ENCODE peak calls at places on chromosomes 13 and 19, in five cellular contexts. F is OCI-LY7, N is astrocyte of the cerebellum, M is testis, O is Panc1. T is an unnamed sample.

GRCh38 chr19:639251-640155 is at the start of gene FGF22:
- DNase-seq in M (peak), N (peak), O (no peak), F (peak), T (no peak)

GRCh38 chr13:79867248-79867647 is 386.3 kb downstream of the NDFIP2 start:
- DNase-seq in N (no peak), O (no peak), F (no peak), M (no peak), T (no peak)

GRCh38 chr13:77036294-77036693 is 9.3 kb upstream of the FBXL3 start:
- DNase-seq in O (no peak), F (no peak), M (no peak), N (no peak), T (no peak)

GRCh38 chr19:8515317-8515716 is 1.4 kb upstream of the ZNF414 start:
- DNase-seq in F (no peak), O (no peak), M (no peak), N (no peak), T (no peak)

GRCh38 chr13:50229935-50230334 is 214.7 kb downstream of the KCNRG start:
- DNase-seq in O (no peak), M (no peak), F (no peak), N (no peak), T (no peak)

GRCh38 chr19:6728346-6728745 is 7.9 kb upstream of the C3 start:
- DNase-seq in M (no peak), F (peak), O (no peak), N (no peak), T (no peak)

GRCh38 chr19:16921766-16922591 is 33.2 kb downstream of the F2RL3 start:
- DNase-seq in F (no peak), N (no peak), O (no peak), M (no peak), T (no peak)

GRCh38 chr13:41401371-41401770 is 56.0 kb upstream of the RGCC start:
- DNase-seq in F (peak), N (no peak), O (no peak), M (no peak), T (no peak)

GRCh38 chr13:53100394-53101063 is 71.9 kb downstream of the OLFM4 start:
- DNase-seq in O (no peak), M (no peak), N (no peak), F (no peak), T (no peak)

GRCh38 chr13:112333756-112334543 is 42.2 kb upstream of the SPACA7 start:
- DNase-seq in N (no peak), M (no peak), O (no peak), F (no peak), T (no peak)

GRCh38 chr13:27054760-27055159 is 116.9 kb downstream of the USP12 start:
- DNase-seq in F (no peak), N (no peak), M (no peak), O (no peak), T (no peak)

GRCh38 chr19:51198641-51199040 is 26.2 kb upstream of the CD33 start:
- DNase-seq in F (no peak), M (no peak), N (no peak), O (no peak), T (no peak)

GRCh38 chr19:12567951-12568350 is 16.7 kb upstream of the ZNF564 start:
- DNase-seq in N (no peak), F (no peak), M (no peak), O (no peak), T (no peak)

GRCh38 chr19:36638862-36639510 is 27.7 kb downstream of the ZNF461 start:
- DNase-seq in M (no peak), F (no peak), O (no peak), N (no peak), T (no peak)

GRCh38 chr13:99955747-99956472 is 15.7 kb downstream of the ZIC5 start:
- DNase-seq in O (no peak), N (peak), M (no peak), F (no peak), T (no peak)

GRCh38 chr13:30739646-30740642 is 4.6 kb downstream of the ALOX5AP start:
- DNase-seq in O (no peak), N (peak), F (peak), M (no peak), T (no peak)

GRCh38 chr19:30154410-30154809 is 212.4 kb downstream of the URI1 start:
- DNase-seq in O (no peak), N (no peak), M (no peak), F (no peak), T (no peak)

GRCh38 chr13:74015137-74015536 is 119.1 kb downstream of the KLF12 start:
- DNase-seq in N (no peak), O (no peak), F (peak), M (no peak), T (no peak)

GRCh38 chr13:20728579-20729300 is 25.2 kb downstream of the IL17D start:
- DNase-seq in O (no peak), F (no peak), N (no peak), M (no peak), T (no peak)

GRCh38 chr19:19057720-19058119 is 6.1 kb upstream of the SLC25A42 start:
- DNase-seq in M (no peak), O (no peak), N (no peak), F (no peak), T (no peak)

GRCh38 chr19:39307233-39307821 is 11.1 kb downstream of the IFNL1 start:
- DNase-seq in N (no peak), O (no peak), M (no peak), F (no peak), T (no peak)

GRCh38 chr13:75621147-75621546 is 15.0 kb upstream of the LMO7 start:
- DNase-seq in F (no peak), M (no peak), N (no peak), O (no peak), T (peak)
- H3K4me3 ChIP-seq in F (no peak), M (no peak), N (no peak), O (no peak), T (no peak)

DNA sequence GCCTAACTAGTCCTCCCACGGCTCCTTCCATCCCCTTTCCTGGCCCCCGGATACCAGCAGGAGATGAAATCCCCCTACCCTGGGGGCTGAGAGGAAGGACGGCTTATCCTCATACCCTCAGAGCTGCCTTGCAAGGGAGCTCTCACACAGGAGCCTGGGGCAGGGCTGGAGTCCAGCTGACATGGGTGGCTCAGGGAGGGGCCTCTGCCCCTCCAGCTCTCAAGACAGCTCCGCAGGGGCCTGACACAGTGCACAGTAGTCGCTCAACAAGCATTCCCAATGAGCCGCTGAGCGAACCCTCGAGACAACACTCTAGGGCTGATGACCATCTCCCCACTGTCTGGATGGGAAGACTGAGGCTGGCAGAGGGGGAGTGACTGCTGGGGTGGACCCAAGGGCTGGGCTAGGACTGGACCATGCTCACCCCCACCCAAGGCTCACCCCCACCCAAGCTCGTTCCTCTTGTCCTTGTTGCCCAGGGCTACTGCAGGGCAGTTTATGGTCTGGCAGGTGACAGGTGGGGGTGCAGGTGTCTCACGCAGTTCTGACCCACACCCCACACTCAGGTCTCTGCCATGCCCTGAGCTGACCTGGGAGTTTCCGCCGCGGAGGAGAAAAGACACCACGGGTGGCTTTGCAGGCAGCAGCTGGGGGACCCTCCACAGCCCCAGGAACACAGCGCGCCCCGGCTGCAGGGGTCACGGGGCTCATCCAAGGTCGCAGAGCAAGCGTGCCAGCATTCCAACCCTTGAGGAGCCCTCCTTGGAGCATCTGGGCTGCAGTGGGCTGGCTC is 3.9 kb downstream of the ZBTB7A start:
- DNase-seq in M (no peak), N (no peak), F (no peak), O (no peak), T (no peak)
- H3K4me3 ChIP-seq in M (no peak), N (peak), F (peak), O (peak), T (no peak)

GRCh38 chr13:43245374-43245964 is 222.1 kb downstream of the DNAJC15 start:
- DNase-seq in O (no peak), N (peak), M (no peak), F (no peak), T (peak)
- H3K4me3 ChIP-seq in O (no peak), N (no peak), M (no peak), F (no peak), T (no peak)

GRCh38 chr13:91804724-91805123 is 406.3 kb downstream of the GPC5 start:
- DNase-seq in M (no peak), N (no peak), O (no peak), F (no peak), T (no peak)

GRCh38 chr13:91809161-91809560 is 410.7 kb downstream of the GPC5 start:
- DNase-seq in N (no peak), F (no peak), O (no peak), M (no peak), T (no peak)

GRCh38 chr13:91802957-91803356 is 404.5 kb downstream of the GPC5 start:
- DNase-seq in O (no peak), F (no peak), M (no peak), N (no peak), T (no peak)

DNA sequence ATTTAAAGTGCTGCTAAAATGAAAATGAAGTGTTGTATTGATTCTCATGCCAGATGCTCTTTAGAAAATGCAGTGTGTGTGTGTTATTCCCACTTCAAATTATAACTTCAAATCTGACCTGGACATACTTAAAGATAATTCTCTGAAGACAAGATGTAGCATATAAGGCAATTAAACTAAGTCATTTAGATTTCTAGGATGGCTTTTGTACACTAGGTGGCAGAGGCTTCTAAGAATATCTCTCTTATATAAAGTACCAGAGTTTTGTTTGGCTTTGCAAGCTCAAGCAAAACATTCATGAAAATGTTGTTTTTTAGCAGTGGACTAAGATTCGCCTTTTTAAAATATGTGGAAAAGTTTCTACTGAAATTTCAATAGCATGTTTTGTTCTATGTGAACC is 407.2 kb downstream of the GPC5 start:
- DNase-seq in O (no peak), F (peak), M (no peak), N (no peak), T (no peak)
- H3K4me3 ChIP-seq in O (no peak), F (no peak), M (no peak), N (no peak), T (no peak)

GRCh38 chr13:102771298-102772041 is 2.1 kb downstream of the TEX30 start:
- DNase-seq in O (no peak), F (no peak), N (no peak), M (no peak), T (no peak)
- H3K4me3 ChIP-seq in O (no peak), F (no peak), N (no peak), M (no peak), T (no peak)

GRCh38 chr13:40207110-40207478 is 459.3 kb downstream of the FOXO1 start:
- DNase-seq in M (no peak), F (peak), N (no peak), O (no peak), T (no peak)
- H3K4me3 ChIP-seq in M (no peak), F (peak), N (no peak), O (no peak), T (no peak)

T was measured in BJ.